ENCODE peak calls at places on chromosomes 2 and 18, in five cellular contexts. One of them, this sample, is unnamed. For H3K36me3, the result is how much of the 10 kb centered on the place peaks cover.

GRCh38 chr2:232377319-232377718 is 1.2 kb upstream of the ALPP start:
- DNase-seq in IMR-90: no peak
- DNase-seq in OCI-LY7: no peak
- DNase-seq in Peyer's patch: no peak
- DNase-seq in mammary epithelial cell: no peak
- DNase-seq in this sample: no peak

GRCh38 chr2:10404324-10405143 is 43.6 kb downstream of the ODC1 start:
- DNase-seq in IMR-90: no peak
- DNase-seq in OCI-LY7: no peak
- DNase-seq in Peyer's patch: no peak
- DNase-seq in mammary epithelial cell: no peak
- DNase-seq in this sample: no peak

GRCh38 chr18:2826581-2826980 is 20.2 kb upstream of the EMILIN2 start:
- DNase-seq in IMR-90: no peak
- DNase-seq in OCI-LY7: no peak
- DNase-seq in Peyer's patch: no peak
- DNase-seq in mammary epithelial cell: no peak
- DNase-seq in this sample: no peak

GRCh38 chr2:233178994-233179847 is 72.3 kb upstream of the ATG16L1 start:
- DNase-seq in IMR-90: no peak
- DNase-seq in OCI-LY7: no peak
- DNase-seq in Peyer's patch: no peak
- DNase-seq in mammary epithelial cell: no peak
- DNase-seq in this sample: no peak

GRCh38 chr2:234463626-234464290 is 33.1 kb downstream of the ARL4C start:
- DNase-seq in IMR-90: peak
- DNase-seq in OCI-LY7: no peak
- DNase-seq in Peyer's patch: no peak
- DNase-seq in mammary epithelial cell: no peak
- DNase-seq in this sample: no peak

GRCh38 chr2:54757496-54757895 is 34.0 kb downstream of the EML6 start:
- DNase-seq in IMR-90: peak
- DNase-seq in OCI-LY7: peak
- DNase-seq in Peyer's patch: no peak
- DNase-seq in mammary epithelial cell: no peak
- DNase-seq in this sample: peak

GRCh38 chr18:72652990-72653593 is 109.0 kb upstream of the CBLN2 start:
- DNase-seq in IMR-90: no peak
- DNase-seq in OCI-LY7: peak
- DNase-seq in Peyer's patch: no peak
- DNase-seq in mammary epithelial cell: peak
- DNase-seq in this sample: peak

GRCh38 chr2:219158025-219158424 is 2.6 kb downstream of the NHEJ1 start:
- DNase-seq in IMR-90: no peak
- DNase-seq in OCI-LY7: no peak
- DNase-seq in Peyer's patch: no peak
- DNase-seq in mammary epithelial cell: no peak
- DNase-seq in this sample: no peak

GRCh38 chr18:65093341-65093740 is 657.5 kb upstream of the CDH7 start:
- DNase-seq in IMR-90: no peak
- DNase-seq in OCI-LY7: no peak
- DNase-seq in Peyer's patch: no peak
- DNase-seq in mammary epithelial cell: no peak
- DNase-seq in this sample: no peak

GRCh38 chr2:208515099-208515498 is 108.5 kb downstream of the PTH2R start:
- DNase-seq in IMR-90: no peak
- DNase-seq in OCI-LY7: no peak
- DNase-seq in Peyer's patch: no peak
- DNase-seq in mammary epithelial cell: no peak
- DNase-seq in this sample: no peak

GRCh38 chr2:624096-624495 is 53.1 kb downstream of the TMEM18 start:
- DNase-seq in IMR-90: no peak
- DNase-seq in OCI-LY7: no peak
- DNase-seq in Peyer's patch: no peak
- DNase-seq in mammary epithelial cell: no peak
- DNase-seq in this sample: no peak

GRCh38 chr2:22486343-22486742 is 898.6 kb upstream of the KLHL29 start:
- DNase-seq in IMR-90: no peak
- DNase-seq in OCI-LY7: no peak
- DNase-seq in Peyer's patch: no peak
- DNase-seq in mammary epithelial cell: no peak
- DNase-seq in this sample: no peak

GRCh38 chr2:237512774-237513466 is 25.9 kb downstream of the MLPH start:
- DNase-seq in IMR-90: peak
- DNase-seq in OCI-LY7: peak
- DNase-seq in Peyer's patch: peak
- DNase-seq in mammary epithelial cell: peak
- DNase-seq in this sample: peak

GRCh38 chr18:36757081-36757480 is 71.7 kb downstream of the TPGS2 start:
- DNase-seq in IMR-90: peak
- DNase-seq in OCI-LY7: peak
- DNase-seq in Peyer's patch: no peak
- DNase-seq in mammary epithelial cell: peak
- DNase-seq in this sample: peak

GRCh38 chr2:8681786-8682692 is at the start of gene ID2:
- DNase-seq in IMR-90: peak
- DNase-seq in OCI-LY7: peak
- DNase-seq in Peyer's patch: peak
- DNase-seq in mammary epithelial cell: peak
- DNase-seq in this sample: peak

GRCh38 chr2:175030380-175031271 is 25.4 kb upstream of the CHN1 start:
- DNase-seq in IMR-90: peak
- DNase-seq in OCI-LY7: peak
- DNase-seq in Peyer's patch: no peak
- DNase-seq in mammary epithelial cell: peak
- DNase-seq in this sample: peak

GRCh38 chr2:232854082-232854481 is 16.0 kb upstream of the SNORC start:
- DNase-seq in IMR-90: peak
- DNase-seq in OCI-LY7: no peak
- DNase-seq in Peyer's patch: no peak
- DNase-seq in mammary epithelial cell: peak
- DNase-seq in this sample: no peak

GRCh38 chr18:35454803-35455202 is 43.0 kb downstream of the INO80C start:
- DNase-seq in IMR-90: no peak
- DNase-seq in OCI-LY7: no peak
- DNase-seq in Peyer's patch: no peak
- DNase-seq in mammary epithelial cell: no peak
- DNase-seq in this sample: no peak

GRCh38 chr2:202387608-202388342 is 11.6 kb downstream of the BMPR2 start:
- DNase-seq in IMR-90: no peak
- DNase-seq in OCI-LY7: no peak
- DNase-seq in Peyer's patch: no peak
- DNase-seq in mammary epithelial cell: no peak
- DNase-seq in this sample: no peak

GRCh38 chr2:206452750-206453149 is 9.4 kb downstream of the ADAM23 start:
- DNase-seq in IMR-90: peak
- DNase-seq in OCI-LY7: no peak
- DNase-seq in Peyer's patch: no peak
- DNase-seq in mammary epithelial cell: peak
- DNase-seq in this sample: no peak

GRCh38 chr2:179336782-179337534 is 72.3 kb upstream of the SESTD1 start:
- DNase-seq in IMR-90: peak
- DNase-seq in OCI-LY7: no peak
- DNase-seq in Peyer's patch: no peak
- DNase-seq in mammary epithelial cell: no peak
- DNase-seq in this sample: peak

GRCh38 chr2:179332903-179333302 is 68.3 kb upstream of the SESTD1 start:
- DNase-seq in IMR-90: peak
- DNase-seq in OCI-LY7: no peak
- DNase-seq in Peyer's patch: no peak
- DNase-seq in mammary epithelial cell: peak
- DNase-seq in this sample: no peak

GRCh38 chr2:179335732-179336131 is 71.1 kb upstream of the SESTD1 start:
- DNase-seq in IMR-90: no peak
- DNase-seq in OCI-LY7: no peak
- DNase-seq in Peyer's patch: no peak
- DNase-seq in mammary epithelial cell: no peak
- DNase-seq in this sample: no peak

GRCh38 chr2:179331066-179331465 is 66.4 kb upstream of the SESTD1 start:
- DNase-seq in IMR-90: no peak
- DNase-seq in OCI-LY7: no peak
- DNase-seq in Peyer's patch: no peak
- DNase-seq in mammary epithelial cell: no peak
- DNase-seq in this sample: no peak
- H3K36me3 ChIP-seq in IMR-90: under half
- H3K36me3 ChIP-seq in OCI-LY7: under half
- H3K36me3 ChIP-seq in Peyer's patch: under half
- H3K36me3 ChIP-seq in mammary epithelial cell: under half
- H3K36me3 ChIP-seq in this sample: under half

GRCh38 chr2:182895798-182896197 is 29.4 kb upstream of the FRZB start:
- DNase-seq in IMR-90: no peak
- DNase-seq in OCI-LY7: no peak
- DNase-seq in Peyer's patch: no peak
- DNase-seq in mammary epithelial cell: no peak
- DNase-seq in this sample: no peak
- H3K36me3 ChIP-seq in IMR-90: under half
- H3K36me3 ChIP-seq in OCI-LY7: under half
- H3K36me3 ChIP-seq in Peyer's patch: under half
- H3K36me3 ChIP-seq in mammary epithelial cell: under half
- H3K36me3 ChIP-seq in this sample: under half

DNA sequence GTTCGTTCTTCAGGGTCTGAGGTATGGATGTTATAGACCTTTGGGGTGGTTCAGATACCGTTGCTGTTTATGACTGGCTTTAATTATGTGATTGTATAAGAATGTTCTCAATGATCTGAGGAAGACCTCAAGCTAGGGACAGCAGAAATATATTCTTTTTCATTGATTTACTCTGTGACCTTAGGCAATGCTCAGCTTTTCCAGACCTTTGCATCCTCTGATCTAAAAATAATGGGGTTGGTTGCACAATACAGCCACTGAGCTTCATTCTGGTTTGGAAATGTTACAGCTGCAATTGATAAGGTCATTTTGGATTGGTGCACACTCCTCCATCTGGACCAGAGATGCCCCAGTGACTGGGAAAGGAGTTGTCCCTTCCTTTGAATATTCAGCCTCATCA is 17.2 kb upstream of the CABYR start:
- DNase-seq in IMR-90: no peak
- DNase-seq in OCI-LY7: no peak
- DNase-seq in Peyer's patch: no peak
- DNase-seq in mammary epithelial cell: no peak
- DNase-seq in this sample: no peak
- H3K36me3 ChIP-seq in IMR-90: under half
- H3K36me3 ChIP-seq in OCI-LY7: under half
- H3K36me3 ChIP-seq in Peyer's patch: under half
- H3K36me3 ChIP-seq in mammary epithelial cell: under half
- H3K36me3 ChIP-seq in this sample: under half

GRCh38 chr2:68172990-68173715 is 15.5 kb downstream of the PNO1 start:
- DNase-seq in IMR-90: no peak
- DNase-seq in OCI-LY7: no peak
- DNase-seq in Peyer's patch: no peak
- DNase-seq in mammary epithelial cell: peak
- DNase-seq in this sample: no peak

GRCh38 chr2:68167186-68167585 is 9.5 kb downstream of the PNO1 start:
- DNase-seq in IMR-90: peak
- DNase-seq in OCI-LY7: no peak
- DNase-seq in Peyer's patch: no peak
- DNase-seq in mammary epithelial cell: no peak
- DNase-seq in this sample: no peak

GRCh38 chr2:68169308-68169707 is 11.6 kb downstream of the PNO1 start:
- DNase-seq in IMR-90: no peak
- DNase-seq in OCI-LY7: peak
- DNase-seq in Peyer's patch: no peak
- DNase-seq in mammary epithelial cell: no peak
- DNase-seq in this sample: no peak

GRCh38 chr2:68171684-68172083 is 14.0 kb downstream of the PNO1 start:
- DNase-seq in IMR-90: no peak
- DNase-seq in OCI-LY7: no peak
- DNase-seq in Peyer's patch: no peak
- DNase-seq in mammary epithelial cell: no peak
- DNase-seq in this sample: no peak

DNA sequence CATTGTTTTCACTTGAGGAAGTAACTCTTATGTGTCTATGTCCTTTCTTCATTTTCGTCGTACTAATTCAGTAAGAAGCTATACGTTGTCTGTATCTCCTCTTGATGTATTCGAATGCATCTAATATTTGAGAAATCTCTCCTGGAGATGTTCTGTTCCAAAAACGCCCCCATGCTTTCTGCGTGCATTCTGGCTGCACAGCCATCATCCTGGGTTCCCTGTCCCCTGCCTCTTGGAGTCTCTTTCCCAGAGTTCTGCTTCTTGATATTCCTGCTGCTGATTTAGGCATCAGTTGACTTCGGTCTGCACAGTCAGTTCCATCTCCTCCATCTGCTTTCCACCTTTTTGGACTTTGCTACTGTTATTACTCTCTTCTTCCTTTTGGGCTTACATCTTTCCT is 13.5 kb downstream of the PNO1 start:
- DNase-seq in IMR-90: no peak
- DNase-seq in OCI-LY7: no peak
- DNase-seq in Peyer's patch: no peak
- DNase-seq in mammary epithelial cell: no peak
- DNase-seq in this sample: no peak
- H3K36me3 ChIP-seq in IMR-90: under half
- H3K36me3 ChIP-seq in OCI-LY7: half or more
- H3K36me3 ChIP-seq in Peyer's patch: under half
- H3K36me3 ChIP-seq in mammary epithelial cell: under half
- H3K36me3 ChIP-seq in this sample: under half

GRCh38 chr2:169822036-169822435 is 2.7 kb downstream of the METTL5 start:
- DNase-seq in IMR-90: no peak
- DNase-seq in OCI-LY7: no peak
- DNase-seq in Peyer's patch: no peak
- DNase-seq in mammary epithelial cell: no peak
- DNase-seq in this sample: no peak

GRCh38 chr2:169815849-169816248 is 8.9 kb downstream of the METTL5 start:
- DNase-seq in IMR-90: peak
- DNase-seq in OCI-LY7: no peak
- DNase-seq in Peyer's patch: no peak
- DNase-seq in mammary epithelial cell: peak
- DNase-seq in this sample: no peak

GRCh38 chr2:169818241-169818640 is 6.5 kb downstream of the METTL5 start:
- DNase-seq in IMR-90: no peak
- DNase-seq in OCI-LY7: no peak
- DNase-seq in Peyer's patch: no peak
- DNase-seq in mammary epithelial cell: peak
- DNase-seq in this sample: no peak

GRCh38 chr2:169822785-169823392 is 1.8 kb downstream of the METTL5 start:
- DNase-seq in IMR-90: peak
- DNase-seq in OCI-LY7: no peak
- DNase-seq in Peyer's patch: no peak
- DNase-seq in mammary epithelial cell: no peak
- DNase-seq in this sample: no peak

GRCh38 chr2:169819106-169819505 is 5.6 kb downstream of the METTL5 start:
- DNase-seq in IMR-90: peak
- DNase-seq in OCI-LY7: no peak
- DNase-seq in Peyer's patch: no peak
- DNase-seq in mammary epithelial cell: peak
- DNase-seq in this sample: no peak
- H3K36me3 ChIP-seq in IMR-90: under half
- H3K36me3 ChIP-seq in OCI-LY7: half or more
- H3K36me3 ChIP-seq in Peyer's patch: under half
- H3K36me3 ChIP-seq in mammary epithelial cell: under half
- H3K36me3 ChIP-seq in this sample: under half

DNA sequence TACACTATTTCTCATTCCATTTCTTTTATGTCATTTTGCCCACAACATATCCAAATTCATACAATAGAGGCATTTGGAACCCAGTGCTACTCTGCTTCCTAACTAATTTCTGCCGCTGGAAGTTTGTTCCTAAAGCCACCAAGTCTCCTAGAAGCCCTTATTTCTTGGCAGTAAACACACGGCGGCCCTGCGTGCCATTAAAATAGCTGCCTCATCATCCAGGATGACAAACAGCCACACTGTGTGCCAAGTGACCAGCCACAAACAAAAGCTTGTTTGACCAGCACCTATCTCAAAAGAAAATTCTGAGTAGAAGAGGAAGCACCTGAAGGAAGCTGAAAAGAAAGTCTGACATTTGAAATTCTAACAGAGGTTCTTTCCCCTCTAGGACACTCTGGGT is 64.2 kb downstream of the BCL11A start:
- DNase-seq in IMR-90: no peak
- DNase-seq in OCI-LY7: no peak
- DNase-seq in Peyer's patch: no peak
- DNase-seq in mammary epithelial cell: no peak
- DNase-seq in this sample: no peak
- H3K36me3 ChIP-seq in IMR-90: under half
- H3K36me3 ChIP-seq in OCI-LY7: half or more
- H3K36me3 ChIP-seq in Peyer's patch: under half
- H3K36me3 ChIP-seq in mammary epithelial cell: under half
- H3K36me3 ChIP-seq in this sample: under half